ENCODE peak calls at places on chromosomes 11 and 22, in five cellular contexts. E is fibroblast of the aortic adventitia, A is GM12878, X is coronary artery, D is heart left ventricle. F is an unnamed sample.
A peak's percentile ranks its signal among the peaks of the same experiment; 100 is the strongest.

GRCh38 chr22:34638128-34638527 is 427.8 kb upstream of the ISX start:
- DNase-seq in E (no peak), A (no peak), X (no peak), D (no peak), F (no peak)

GRCh38 chr11:132177106-132177505 is 806.7 kb downstream of the NTM start:
- DNase-seq in E (peak; percentile 72), A (no peak), X (no peak), D (no peak), F (no peak)

GRCh38 chr11:133238455-133238854 is 293.8 kb downstream of the OPCML start:
- DNase-seq in E (no peak), A (no peak), X (no peak), D (no peak), F (no peak)

GRCh38 chr22:37431811-37432707 is 4.8 kb upstream of the ELFN2 start:
- DNase-seq in E (peak; percentile 98), A (no peak), X (no peak), D (no peak), F (no peak)

GRCh38 chr11:116312560-116313340 is 460.0 kb downstream of the BUD13 start:
- DNase-seq in E (peak; percentile 9), A (no peak), X (no peak), D (peak; percentile 91), F (no peak)

GRCh38 chr11:72263363-72263762 is 19.4 kb upstream of the PHOX2A start:
- DNase-seq in E (peak; percentile 67), A (no peak), X (no peak), D (no peak), F (no peak)

GRCh38 chr11:72224587-72225410 is at the start of gene INPPL1:
- DNase-seq in E (no peak), A (no peak), X (no peak), D (peak; percentile 63), F (no peak)

GRCh38 chr11:112925516-112926310 is 35.5 kb upstream of the NCAM1 start:
- DNase-seq in E (no peak), A (no peak), X (no peak), D (no peak), F (no peak)

GRCh38 chr11:121794671-121795070 is 321.3 kb downstream of the BLID start:
- DNase-seq in E (no peak), A (no peak), X (no peak), D (no peak), F (no peak)

GRCh38 chr11:133228406-133229330 is 303.6 kb downstream of the OPCML start:
- DNase-seq in E (no peak), A (no peak), X (no peak), D (no peak), F (no peak)

GRCh38 chr11:63670738-63671321 is 346 bp downstream of the ATL3 start:
- DNase-seq in E (no peak), A (no peak), X (no peak), D (peak; percentile 55), F (no peak)

GRCh38 chr22:49677495-49677889 is 150.2 kb downstream of the BRD1 start:
- DNase-seq in E (no peak), A (no peak), X (peak; percentile 53), D (peak; percentile 15), F (no peak)

GRCh38 chr11:118533769-118534729 is 3.1 kb downstream of the TMEM25 start:
- DNase-seq in E (no peak), A (no peak), X (peak; percentile 62), D (no peak), F (no peak)

GRCh38 chr11:9747816-9748215 is 83.9 kb downstream of the SWAP70 start:
- DNase-seq in E (no peak), A (no peak), X (no peak), D (no peak), F (no peak)
- H3K4me3 ChIP-seq in E (no peak overlapping the region), A (no peak overlapping the region), X (no peak overlapping the region), D (no peak overlapping the region), F (no peak overlapping the region)

DNA sequence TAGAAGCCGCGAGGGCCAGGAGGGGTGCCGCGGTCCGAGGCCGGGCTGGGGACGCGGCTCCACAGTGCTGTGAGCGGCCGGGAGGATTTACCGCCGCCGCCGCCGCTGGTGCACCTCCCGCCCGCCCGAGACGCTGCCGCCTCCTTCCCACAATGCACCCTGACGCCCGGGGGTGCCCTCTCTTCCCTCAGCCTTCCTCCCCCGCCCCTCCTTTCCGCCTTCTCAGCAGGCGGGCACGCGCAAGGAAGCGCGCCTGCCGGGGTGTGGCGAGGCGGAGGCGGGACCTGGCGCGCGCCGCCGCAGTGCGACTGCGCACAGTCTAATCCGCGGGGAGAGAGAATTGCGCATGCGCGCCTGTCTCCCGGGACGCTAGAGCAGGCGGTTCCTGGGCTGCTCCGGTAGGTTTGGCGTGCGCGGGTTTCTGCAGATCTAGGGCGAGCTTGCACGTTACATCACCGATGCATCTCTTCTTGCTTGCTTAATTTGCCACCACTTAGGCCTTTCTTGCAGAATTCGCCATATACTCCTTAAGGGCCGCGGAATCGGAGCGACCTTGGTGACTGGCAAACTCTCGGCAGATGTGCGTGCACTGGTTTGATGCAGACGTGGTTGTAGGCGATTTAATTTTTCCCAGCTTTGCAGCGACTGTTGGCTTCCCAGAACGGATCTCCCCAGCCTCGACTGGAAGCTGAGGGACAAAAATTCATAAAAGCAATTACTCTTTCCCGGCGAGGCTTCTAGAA is at the start of the genes GVQW3 and THAP12:
- DNase-seq in E (peak; percentile 96), A (peak; percentile 91), X (peak; percentile 98), D (peak; percentile 98), F (peak; percentile 85)
- TF ChIP-seq CTCF in E (no peak), A (peak; percentile 20), X (no peak), D (peak; percentile 59), F (peak; percentile 16)

GRCh38 chr22:45210577-45211431 is 29.9 kb downstream of the KIAA0930 start:
- DNase-seq in E (peak; percentile 83), A (no peak), X (no peak), D (peak; percentile 18), F (no peak)
- H3K4me3 ChIP-seq in E (peak overlapping the region; percentile 70), A (no peak overlapping the region), X (peak overlapping the region; percentile 71), D (no peak overlapping the region), F (no peak overlapping the region)

GRCh38 chr11:77548552-77549439 is 41.0 kb upstream of the AQP11 start:
- DNase-seq in E (no peak), A (no peak), X (no peak), D (no peak), F (no peak)
- TF ChIP-seq CTCF in E (no peak), A (no peak), X (no peak), D (no peak), F (no peak)

GRCh38 chr11:65574963-65575567 is 788 bp upstream of the EHBP1L1 start:
- DNase-seq in E (peak; percentile 33), A (no peak), X (no peak), D (no peak), F (no peak)
- H3K4me3 ChIP-seq in E (peak overlapping the region; percentile 69), A (peak overlapping the region; percentile 97), X (peak overlapping the region; percentile 98), D (peak overlapping the region; percentile 1), F (peak overlapping the region; percentile 90)